ENCODE peak calls at places on chromosomes 16 and 17, in eight cellular contexts. Q is H54; E is B cell; G is cardiac muscle cell; Z is stimulated activated CD4-positive, alpha-beta T cell treated with anti-CD3 and anti-CD28 coated beads, Interleukin-1b, Interleukin-23, amount 100 ng/mL, for 24 hours; W is small intestine; J is H7; Y is T-helper 1 cell. U is an unnamed sample.

GRCh38 chr16:82137819-82138177 is 32.2 kb downstream of the MPHOSPH6 start:
- DNase-seq in Q (no peak), E (no peak), G (no peak), Z (no peak), W (no peak), J (no peak), Y (no peak), U (no peak)

GRCh38 chr17:16449121-16449570 is 33.8 kb downstream of the TRPV2 start:
- DNase-seq in Q (no peak), E (no peak), G (no peak), Z (no peak), W (no peak), J (no peak), Y (no peak), U (no peak)

GRCh38 chr17:76598004-76598439 is 12.4 kb upstream of the ST6GALNAC2 start:
- DNase-seq in Q (no peak), E (no peak), G (no peak), Z (no peak), W (no peak), J (no peak), Y (no peak), U (no peak)

GRCh38 chr16:67540756-67541155 is 12.1 kb downstream of the RIPOR1 start:
- DNase-seq in Q (no peak), E (no peak), G (no peak), Z (no peak), W (no peak), J (no peak), Y (no peak), U (no peak)

GRCh38 chr17:1720856-1721386 is 3.6 kb upstream of the WDR81 start:
- DNase-seq in Q (no peak), E (no peak), G (peak), Z (peak), W (peak), J (peak), Y (peak), U (peak)

GRCh38 chr17:47649972-47650524 is 329 bp downstream of the KPNB1 start:
- DNase-seq in Q (no peak), E (peak), G (no peak), Z (no peak), W (no peak), J (no peak), Y (no peak), U (peak)

GRCh38 chr17:68910256-68910705 is 44.9 kb downstream of the ABCA8 start:
- DNase-seq in Q (no peak), E (no peak), G (no peak), Z (no peak), W (no peak), J (no peak), Y (no peak), U (no peak)

GRCh38 chr16:15639061-15639568 is 3.8 kb downstream of the MARF1 start:
- DNase-seq in Q (no peak), E (no peak), G (no peak), Z (peak), W (no peak), J (no peak), Y (no peak), U (no peak)

GRCh38 chr17:41965694-41966375 is 760 bp upstream of the CNP start:
- DNase-seq in Q (no peak), E (peak), G (peak), Z (peak), W (peak), J (peak), Y (peak), U (peak)

GRCh38 chr16:29991571-29991904 is 3.9 kb downstream of the HIRIP3 start:
- DNase-seq in Q (no peak), E (no peak), G (no peak), Z (no peak), W (no peak), J (peak), Y (no peak), U (no peak)

GRCh38 chr17:69763503-69763902 is 311.5 kb upstream of the KCNJ16 start:
- DNase-seq in Q (no peak), E (no peak), G (peak), Z (no peak), W (no peak), J (no peak), Y (no peak), U (no peak)

GRCh38 chr17:43042025-43042424 is 17.0 kb downstream of the RND2 start:
- DNase-seq in Q (no peak), E (no peak), G (no peak), Z (no peak), W (no peak), J (peak), Y (no peak), U (no peak)

GRCh38 chr17:44065668-44066203 is 735 bp downstream of the LSM12 start:
- DNase-seq in Q (no peak), E (no peak), G (no peak), Z (no peak), W (no peak), J (no peak), Y (no peak), U (no peak)

GRCh38 chr16:28494141-28494851 is at the start of gene APOBR:
- DNase-seq in Q (no peak), E (peak), G (no peak), Z (peak), W (peak), J (no peak), Y (peak), U (no peak)

GRCh38 chr17:56319531-56319930 is 166.3 kb downstream of the ANKFN1 start:
- DNase-seq in Q (peak), E (no peak), G (peak), Z (no peak), W (peak), J (peak), Y (no peak), U (no peak)

GRCh38 chr17:50056961-50057330 is 1.0 kb downstream of the ITGA3 start:
- DNase-seq in Q (no peak), E (no peak), G (peak), Z (no peak), W (peak), J (peak), Y (no peak), U (peak)

GRCh38 chr17:77893144-77894044 is 65.1 kb upstream of the TNRC6C start:
- DNase-seq in Q (no peak), E (peak), G (no peak), Z (no peak), W (no peak), J (no peak), Y (no peak), U (no peak)

GRCh38 chr16:57664662-57665025 is 3.5 kb upstream of the ADGRG3 start:
- DNase-seq in Q (no peak), E (no peak), G (no peak), Z (no peak), W (no peak), J (no peak), Y (no peak), U (peak)

GRCh38 chr17:75459590-75460267 is 3.3 kb downstream of the TMEM94 start:
- DNase-seq in Q (no peak), E (no peak), G (no peak), Z (no peak), W (peak), J (peak), Y (no peak), U (no peak)

GRCh38 chr17:16652847-16653366 is 743 bp downstream of the ZNF624 start:
- DNase-seq in Q (no peak), E (no peak), G (no peak), Z (no peak), W (no peak), J (no peak), Y (no peak), U (no peak)

GRCh38 chr17:34709108-34709779 is 129.9 kb downstream of the TMEM132E start:
- DNase-seq in Q (no peak), E (no peak), G (peak), Z (no peak), W (no peak), J (no peak), Y (no peak), U (no peak)

GRCh38 chr17:80010283-80010858 is 25.3 kb downstream of the TBC1D16 start:
- DNase-seq in Q (no peak), E (no peak), G (no peak), Z (no peak), W (no peak), J (peak), Y (no peak), U (no peak)